ENCODE peak calls at places on chromosome 2, in eight cellular contexts. A is A549, N is endothelial cell of umbilical vein, F is transverse colon, M is Peyer's patch, S is adrenal gland, H is ovary, P is heart left ventricle. Y is an unnamed sample.

GRCh38 chr2:47043142-47043890 is 111.8 kb downstream of the STPG4 start:
- DNase-seq in F (peak), H (peak), M (no peak), A (peak), P (peak), N (peak), S (peak), Y (no peak)

GRCh38 chr2:45675130-45675812 is 23.8 kb downstream of the PRKCE start:
- DNase-seq in F (peak), P (peak), S (peak), M (no peak), N (no peak), A (no peak), H (no peak), Y (no peak)

GRCh38 chr2:197972017-197972416 is 167.6 kb downstream of the PLCL1 start:
- DNase-seq in N (peak), A (no peak), P (peak), S (peak), M (no peak), H (peak), F (no peak), Y (no peak)

GRCh38 chr2:191935247-191935646 is 88.4 kb upstream of the CAVIN2 start:
- DNase-seq in A (no peak), S (no peak), P (no peak), M (no peak), F (no peak), H (no peak), N (no peak), Y (no peak)

GRCh38 chr2:241035818-241036396 is 37.5 kb downstream of the SNED1 start:
- DNase-seq in F (no peak), N (no peak), H (no peak), S (no peak), A (no peak), M (peak), P (no peak), Y (peak)

GRCh38 chr2:233081232-233081730 is 21.1 kb downstream of the INPP5D start:
- DNase-seq in M (peak), S (no peak), N (no peak), A (no peak), P (no peak), H (no peak), F (no peak), Y (no peak)

GRCh38 chr2:158457826-158458616 is 1.3 kb downstream of the PKP4 start:
- DNase-seq in S (no peak), M (peak), N (peak), H (peak), F (peak), A (peak), P (peak), Y (no peak)

GRCh38 chr2:96608459-96609455 is 29.4 kb downstream of the KANSL3 start:
- DNase-seq in S (no peak), P (no peak), A (peak), M (no peak), H (no peak), N (no peak), F (no peak), Y (no peak)

GRCh38 chr2:111704246-111704645 is 179.7 kb downstream of the ANAPC1 start:
- DNase-seq in A (peak), F (no peak), N (no peak), M (no peak), S (no peak), P (no peak), H (no peak), Y (no peak)

DNA sequence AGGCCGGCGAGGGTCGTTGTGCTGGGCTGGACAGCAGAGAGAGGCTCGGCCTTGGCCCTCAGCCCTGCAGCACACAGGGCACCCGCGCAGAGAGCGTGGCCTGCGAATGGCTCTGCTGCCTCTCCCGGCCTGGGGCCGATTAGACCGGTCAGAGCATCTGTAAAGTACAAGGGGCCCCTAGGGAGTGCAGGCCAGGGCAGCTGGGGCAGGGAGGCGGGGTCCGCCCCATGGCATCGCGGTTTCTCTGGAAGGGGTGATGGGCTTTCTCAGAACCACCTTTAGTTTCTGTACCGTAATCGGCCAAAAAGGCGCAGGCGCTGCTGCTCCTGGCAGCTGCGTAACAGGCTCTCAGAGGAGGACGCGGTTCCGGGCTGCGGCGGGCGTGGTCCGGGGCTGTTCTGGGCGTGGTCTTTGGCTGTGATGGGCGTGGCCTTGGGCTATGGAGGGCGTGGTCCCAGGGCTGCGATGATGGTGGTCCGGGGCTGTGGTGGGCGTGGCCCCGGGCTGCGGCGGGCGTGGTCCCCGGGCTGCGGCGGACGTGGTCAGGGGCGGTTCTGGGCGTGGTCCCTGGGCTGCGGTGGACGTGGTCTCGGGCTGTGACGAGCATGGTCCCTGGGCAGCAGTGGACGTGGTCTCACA is 1.5 kb upstream of the GPR148 start:
- DNase-seq in P (peak), N (peak), H (peak), F (peak), A (peak), M (peak), S (peak), Y (no peak)
- TF ChIP-seq POLR2A in P (no peak), N (peak), H (no peak), F (peak), A (peak), M (no peak), S (peak), Y (no peak)

DNA sequence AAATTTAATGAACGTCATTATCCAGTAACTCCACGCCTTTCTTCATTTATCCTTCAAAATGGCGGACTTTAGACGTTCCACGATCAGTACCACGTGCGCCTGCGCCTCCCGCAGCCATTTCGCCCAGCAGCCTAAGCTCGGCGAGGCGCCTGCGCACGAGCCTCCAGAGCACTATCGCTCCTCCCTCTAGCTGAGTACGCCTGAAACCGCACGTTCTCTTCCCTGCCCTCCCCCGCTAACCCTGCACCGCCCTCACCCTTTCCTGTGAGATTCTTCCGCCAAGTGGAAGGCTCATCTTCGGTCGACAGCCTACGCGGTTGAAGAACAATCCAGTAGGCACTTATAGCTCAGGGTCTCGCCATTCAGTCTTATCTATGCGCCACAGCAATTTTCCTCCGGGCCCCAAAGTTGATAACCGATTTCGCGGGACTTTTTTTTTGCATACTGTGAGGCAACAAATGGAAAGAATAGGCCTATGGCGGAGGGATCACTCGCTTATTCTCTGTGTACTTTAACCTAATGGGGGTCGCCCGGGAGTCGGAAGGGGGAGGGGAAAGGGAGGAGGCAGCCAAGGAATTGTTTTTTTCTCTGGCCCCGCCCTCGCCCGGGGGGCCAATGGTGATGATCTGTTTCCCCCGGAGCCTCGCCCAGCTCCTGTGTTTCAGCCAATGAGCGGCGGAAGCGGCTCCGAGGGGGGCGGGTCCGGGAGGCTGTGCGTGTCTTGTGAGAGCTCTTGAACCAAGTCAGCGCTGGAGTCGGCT is at the start of gene KDM3A:
- DNase-seq in M (peak), A (peak), P (peak), N (peak), H (peak), F (peak), S (peak), Y (peak)
- TF ChIP-seq POLR2A in M (no peak), A (no peak), P (no peak), N (no peak), H (peak), F (peak), S (no peak), Y (no peak)

DNA sequence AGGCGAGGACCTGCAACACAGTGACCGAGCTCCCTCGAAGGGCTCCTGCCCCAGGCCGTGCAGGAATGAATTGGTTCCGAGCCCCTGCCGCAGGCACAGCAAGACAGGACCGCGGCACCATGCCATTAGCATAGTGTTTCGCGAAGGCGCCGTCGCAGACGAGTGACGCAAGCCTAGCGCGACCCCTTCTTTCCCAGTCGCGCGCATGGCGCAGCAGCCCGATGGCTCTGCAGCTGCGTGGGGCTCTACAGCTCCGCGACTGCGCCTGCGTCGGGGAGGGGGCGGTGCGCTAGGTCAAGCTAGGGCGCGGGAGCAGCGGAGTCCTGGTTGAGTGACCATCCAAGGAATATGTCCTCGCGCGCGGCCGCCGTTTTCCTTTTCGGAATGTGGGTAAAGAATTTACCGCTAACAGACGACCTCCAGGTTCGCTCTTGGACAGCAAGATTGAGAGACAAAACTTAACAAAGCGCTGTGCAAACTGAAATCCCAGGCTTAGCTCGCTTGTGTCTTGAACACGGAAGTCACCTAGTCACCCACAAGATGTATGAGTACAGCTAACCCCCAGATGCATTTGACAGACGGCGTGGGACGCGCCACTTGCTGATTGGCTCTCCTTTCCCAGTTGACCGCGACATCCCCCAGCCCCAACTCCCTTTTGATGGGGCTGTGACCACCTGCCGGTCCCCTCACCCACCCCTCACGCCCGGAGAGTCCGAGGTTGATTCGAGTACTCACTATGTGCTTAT is at the start of gene TRMT61B:
- DNase-seq in S (peak), M (peak), N (peak), P (peak), A (peak), H (peak), F (peak), Y (no peak)
- TF ChIP-seq POLR2A in S (peak), M (peak), N (peak), P (no peak), A (peak), H (peak), F (peak), Y (no peak)

DNA sequence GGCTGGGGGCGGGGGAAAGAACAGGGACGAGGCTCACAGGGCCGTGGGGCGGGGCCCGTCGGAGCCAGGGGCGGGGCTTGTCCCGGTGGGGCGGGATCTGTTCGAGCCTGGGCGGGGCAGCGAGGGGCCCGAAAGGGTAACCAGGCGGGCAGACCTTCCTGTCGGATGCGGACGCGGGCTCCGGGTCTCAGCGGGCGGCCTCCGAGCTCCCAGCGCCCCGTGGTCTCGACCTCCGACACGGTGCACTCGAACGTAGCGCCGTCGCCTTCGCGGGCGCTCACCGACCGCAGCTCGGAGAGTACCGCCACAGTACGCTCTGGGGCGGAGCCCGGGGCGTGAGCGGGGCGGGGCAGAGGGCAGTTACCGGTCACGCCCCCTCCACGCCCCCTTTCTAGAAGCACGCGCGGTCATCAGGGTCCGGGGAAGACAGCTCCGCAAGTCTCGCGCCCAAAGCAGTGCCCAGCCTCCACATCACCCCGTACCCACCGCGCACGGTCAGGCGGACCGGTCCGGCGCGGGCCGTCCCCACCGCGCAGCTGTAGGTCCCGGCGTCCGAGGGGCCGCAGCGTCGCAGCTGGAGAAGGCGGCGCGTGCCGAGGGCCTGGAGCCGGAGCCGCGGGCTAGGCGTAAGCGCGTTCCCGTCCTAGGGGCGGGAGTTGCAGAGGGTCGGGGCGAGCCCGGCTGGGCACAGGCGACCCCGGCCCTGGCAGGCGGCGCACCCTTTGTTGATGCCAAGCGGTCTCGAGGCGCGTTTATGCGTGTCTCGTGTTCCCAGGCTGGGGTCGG is 8.7 kb downstream of the TMEM198 start:
- DNase-seq in F (peak), P (peak), H (peak), S (peak), M (peak), N (peak), A (peak), Y (no peak)
- TF ChIP-seq POLR2A in F (no peak), P (no peak), H (peak), S (peak), M (no peak), N (no peak), A (peak), Y (no peak)